ENCODE peak calls at places on chromosomes 13 and 19, in seven cellular contexts. S, V, E, R, Y, W and U are unnamed samples.

GRCh38 chr13:109684836-109685602 is 101.4 kb downstream of the IRS2 start:
- DNase-seq in Y (no peak), R (peak; percentile 26), V (no peak), W (no peak), S (no peak), E (no peak), U (no peak)

GRCh38 chr13:112898786-112899617 is 70.0 kb upstream of the MCF2L start:
- DNase-seq in E (no peak), W (no peak), V (no peak), Y (no peak), R (no peak), S (no peak), U (no peak)

GRCh38 chr19:29858000-29858596 is 46.3 kb downstream of the CCNE1 start:
- DNase-seq in E (no peak), S (peak; percentile 14), V (peak; percentile 48), Y (peak; percentile 68), W (no peak), R (no peak), U (no peak)

GRCh38 chr13:46071590-46072249 is 19.2 kb upstream of the ZC3H13 start:
- DNase-seq in W (no peak), R (no peak), Y (peak; percentile 26), S (no peak), E (no peak), V (no peak), U (no peak)

GRCh38 chr19:50444059-50444458 is 11.4 kb downstream of the MYBPC2 start:
- DNase-seq in V (no peak), Y (no peak), E (no peak), S (no peak), R (no peak), W (no peak), U (no peak)

GRCh38 chr13:43405457-43405856 is 381.3 kb downstream of the ENOX1 start:
- DNase-seq in E (no peak), V (no peak), S (no peak), R (no peak), W (peak; percentile 74), Y (no peak), U (no peak)

GRCh38 chr13:114054269-114054668 is 78.2 kb downstream of the RASA3 start:
- DNase-seq in R (no peak), E (no peak), V (peak; percentile 34), S (no peak), Y (peak; percentile 86), W (no peak), U (no peak)

GRCh38 chr13:101523732-101524131 is 71.3 kb downstream of the ITGBL1 start:
- DNase-seq in S (no peak), Y (no peak), R (no peak), E (no peak), W (peak; percentile 84), V (no peak), U (no peak)

GRCh38 chr13:40781717-40782116 is 7.7 kb upstream of the SLC25A15 start:
- DNase-seq in Y (no peak), S (no peak), R (no peak), W (no peak), V (no peak), E (no peak), U (no peak)

GRCh38 chr19:18340237-18340989 is at the start of gene PGPEP1:
- DNase-seq in R (no peak), V (peak; percentile 66), W (peak; percentile 41), S (peak; percentile 50), E (no peak), Y (peak; percentile 91), U (peak; percentile 14)

GRCh38 chr19:39677931-39678889 is 22.5 kb downstream of the LGALS16 start:
- DNase-seq in Y (no peak), R (peak; percentile 24), V (no peak), E (peak; percentile 90), W (peak; percentile 39), S (no peak), U (no peak)

GRCh38 chr13:30466358-30466714 is 600 bp upstream of the HMGB1 start:
- DNase-seq in R (no peak), V (no peak), S (no peak), W (peak; percentile 60), E (no peak), Y (no peak), U (no peak)

GRCh38 chr13:30465541-30466357 is at the start of gene HMGB1:
- DNase-seq in R (peak; percentile 99), V (peak; percentile 94), W (peak; percentile 99), Y (peak; percentile 95), E (peak; percentile 82), S (peak; percentile 97), U (peak; percentile 95)

GRCh38 chr13:30464496-30465351 is 1.0 kb downstream of the HMGB1 start:
- DNase-seq in R (peak; percentile 61), V (peak; percentile 81), E (no peak), Y (peak; percentile 65), W (peak; percentile 70), S (peak; percentile 73), U (peak; percentile 67)

GRCh38 chr13:30463820-30464495 is 1.8 kb downstream of the HMGB1 start:
- DNase-seq in Y (peak; percentile 15), S (peak; percentile 55), V (no peak), E (no peak), R (peak; percentile 48), W (peak; percentile 50), U (peak; percentile 58)

DNA sequence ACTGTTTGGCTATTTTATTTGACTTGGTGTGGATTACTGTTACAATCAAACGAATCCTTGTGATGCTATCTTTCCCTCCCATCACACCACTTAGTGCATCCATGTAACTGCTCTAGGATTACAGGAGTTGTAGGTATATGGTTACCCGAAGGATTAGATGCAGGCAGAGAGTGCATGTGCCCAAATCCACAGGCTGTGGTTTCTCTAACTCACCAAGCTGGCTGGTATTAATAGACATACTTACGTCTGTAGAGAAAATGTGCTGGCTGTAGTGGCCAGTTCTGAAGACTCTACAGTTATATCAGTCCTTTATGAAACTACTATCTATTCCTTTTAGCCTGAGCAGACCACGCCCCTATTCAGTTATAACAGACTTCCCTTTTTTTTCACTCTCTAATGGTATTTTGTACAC is 1.1 kb upstream of the HMGB1 start:
- DNase-seq in S (no peak), E (no peak), V (no peak), R (no peak), W (peak; percentile 20), Y (peak; percentile 17), U (no peak)
- H3K4me3 ChIP-seq in S (no peak overlapping the region), E (peak overlapping the region; percentile 66), V (no peak overlapping the region), R (no peak overlapping the region), W (no peak overlapping the region), Y (peak overlapping the region; percentile 85), U (no peak overlapping the region)

GRCh38 chr13:29597246-29597645 is 1.8 kb upstream of the SLC7A1 start:
- DNase-seq in S (no peak), R (no peak), Y (no peak), V (no peak), W (no peak), E (no peak), U (no peak)
- H3K36me3 ChIP-seq in S (no peaks in the 10 kb centered on the region), R (no peaks in the 10 kb centered on the region), Y (no peaks in the 10 kb centered on the region), V (no peaks in the 10 kb centered on the region), W (no peaks in the 10 kb centered on the region), E (no peaks in the 10 kb centered on the region), U (no peaks in the 10 kb centered on the region)

DNA sequence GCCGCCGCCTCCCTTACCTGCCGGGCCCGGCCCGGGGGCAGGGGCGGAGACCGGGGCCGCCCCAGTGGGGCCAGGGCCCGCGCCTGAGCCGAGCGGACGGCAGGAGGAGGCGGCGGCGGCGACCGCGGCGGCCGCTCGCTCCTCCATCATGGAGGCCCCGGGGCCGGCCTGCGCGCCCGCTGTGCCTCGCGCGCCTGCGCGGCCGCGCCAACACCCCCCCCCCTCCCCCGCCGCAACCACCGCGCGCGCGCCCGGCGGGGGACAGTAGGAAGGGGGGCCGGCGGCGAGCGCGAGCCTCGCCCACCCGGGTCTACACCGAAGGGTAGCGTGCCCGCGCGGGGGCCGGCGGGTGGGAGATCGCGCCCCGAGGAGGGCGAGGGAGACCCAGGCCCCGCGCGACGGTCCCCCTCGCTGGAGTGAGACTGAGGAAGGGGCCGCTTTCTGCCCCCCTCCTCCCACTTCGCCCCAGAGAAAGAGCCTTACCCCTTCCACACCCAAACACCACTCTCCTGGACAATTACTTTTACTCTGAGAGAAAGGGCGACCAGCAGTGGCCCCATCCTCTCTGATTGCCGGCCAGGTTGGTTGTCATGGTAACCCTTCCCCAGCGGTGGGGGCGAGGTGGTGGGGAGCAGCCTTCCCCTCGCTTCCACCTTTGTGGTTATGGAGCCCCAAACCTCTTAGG is at the start of gene STRN4:
- DNase-seq in Y (peak; percentile 94), E (no peak), R (no peak), V (peak; percentile 59), W (no peak), S (peak; percentile 49), U (peak; percentile 30)
- H3K27ac ChIP-seq in Y (peak within 1 kb of the TSS; percentile 88), E (peak within 1 kb of the TSS; percentile 83), R (peak within 1 kb of the TSS; percentile 91), V (peak within 1 kb of the TSS; percentile 91), W (peak within 1 kb of the TSS; percentile 78), S (peak within 1 kb of the TSS; percentile 79), U (peak within 1 kb of the TSS; percentile 77)

GRCh38 chr13:21243045-21243842 is 66.8 kb downstream of the MRPL57 start:
- DNase-seq in R (no peak), E (no peak), W (no peak), Y (peak; percentile 7), S (no peak), V (no peak), U (no peak)

GRCh38 chr13:21242236-21242635 is 65.8 kb downstream of the MRPL57 start:
- DNase-seq in R (no peak), E (no peak), V (no peak), W (no peak), Y (no peak), S (no peak), U (no peak)

GRCh38 chr13:21243843-21244184 is 67.4 kb downstream of the MRPL57 start:
- DNase-seq in W (no peak), R (no peak), V (no peak), S (no peak), Y (no peak), E (no peak), U (no peak)

GRCh38 chr13:21238267-21238666 is 61.8 kb downstream of the MRPL57 start:
- DNase-seq in W (no peak), S (no peak), R (no peak), E (no peak), V (no peak), Y (no peak), U (no peak)

DNA sequence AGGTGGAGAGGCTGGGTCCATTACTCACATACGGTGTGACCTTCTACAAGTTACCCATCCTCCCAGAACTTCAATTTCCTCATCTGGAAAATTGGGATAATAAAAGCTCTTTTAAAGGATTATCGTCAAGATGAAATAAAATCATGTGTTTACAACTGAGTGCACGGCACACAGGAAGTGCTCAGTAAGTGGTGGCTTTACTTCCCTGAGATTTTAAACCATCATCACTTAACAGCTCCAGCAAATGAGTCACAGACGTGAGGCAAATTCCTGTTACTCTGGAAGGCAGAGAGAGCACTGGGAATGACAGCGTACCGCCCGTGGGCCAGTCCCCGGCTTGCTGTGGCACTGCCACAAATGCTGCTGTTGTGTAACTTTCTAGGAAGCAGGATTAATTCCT is 64.1 kb downstream of the MRPL57 start:
- DNase-seq in W (peak; percentile 58), E (no peak), Y (no peak), V (no peak), S (no peak), R (no peak), U (no peak)
- H3K4me3 ChIP-seq in W (no peak overlapping the region), E (no peak overlapping the region), Y (no peak overlapping the region), V (no peak overlapping the region), S (no peak overlapping the region), R (no peak overlapping the region), U (no peak overlapping the region)

GRCh38 chr19:16394111-16394510 is 69.5 kb downstream of the KLF2 start:
- DNase-seq in Y (no peak), E (no peak), S (no peak), V (no peak), R (no peak), W (no peak), U (no peak)
- H3K36me3 ChIP-seq in Y (peaks cover 40% of the 10 kb centered on the region), E (no peaks in the 10 kb centered on the region), S (peaks cover 6% of the 10 kb centered on the region), V (peaks cover 57% of the 10 kb centered on the region), R (no peaks in the 10 kb centered on the region), W (peaks cover 25% of the 10 kb centered on the region), U (peaks cover 26% of the 10 kb centered on the region)